ENCODE peak calls at places on chromosomes 2 and 18, in nine cellular contexts. Q, M, V, E, Y, A, W, U and L are unnamed samples.

GRCh38 chr2:207165121-207166038 is at the start of gene KLF7:
- DNase-seq in Q (peak), M (no peak), V (no peak), E (no peak), Y (peak), A (peak), W (no peak), U (peak), L (no peak)

GRCh38 chr18:26637983-26638382 is 89.6 kb upstream of the KCTD1 start:
- DNase-seq in Q (no peak), M (no peak), V (no peak), E (no peak), Y (no peak), A (no peak), W (no peak), U (no peak), L (no peak)

GRCh38 chr2:79982445-79982844 is 322.1 kb downstream of the LRRTM1 start:
- DNase-seq in Q (no peak), M (no peak), V (no peak), E (no peak), Y (no peak), A (no peak), W (no peak), U (no peak), L (no peak)

GRCh38 chr2:196399736-196400691 is 228.6 kb upstream of the STK17B start:
- DNase-seq in Q (no peak), M (no peak), V (no peak), E (peak), Y (no peak), A (no peak), W (peak), U (peak), L (peak)

GRCh38 chr2:24973812-24974211 is 2.1 kb upstream of the DNAJC27 start:
- DNase-seq in Q (no peak), M (no peak), V (no peak), E (no peak), Y (no peak), A (no peak), W (no peak), U (no peak), L (no peak)

GRCh38 chr2:16152101-16152927 is 212.0 kb downstream of the MYCN start:
- DNase-seq in Q (no peak), M (no peak), V (no peak), E (no peak), Y (no peak), A (no peak), W (no peak), U (no peak), L (no peak)

GRCh38 chr2:157052685-157053224 is 204.8 kb upstream of the GALNT5 start:
- DNase-seq in Q (no peak), M (no peak), V (no peak), E (peak), Y (no peak), A (no peak), W (peak), U (peak), L (peak)

GRCh38 chr2:220787251-220787650 is 784.9 kb downstream of the EPHA4 start:
- DNase-seq in Q (no peak), M (no peak), V (no peak), E (no peak), Y (no peak), A (no peak), W (no peak), U (no peak), L (no peak)

GRCh38 chr2:94956797-94957391 is 68.6 kb upstream of the MAL start:
- DNase-seq in Q (no peak), M (peak), V (peak), E (peak), Y (no peak), A (peak), W (no peak), U (peak), L (no peak)

GRCh38 chr18:11146238-11146946 is 3.0 kb downstream of the PIEZO2 start:
- DNase-seq in Q (peak), M (peak), V (no peak), E (no peak), Y (no peak), A (no peak), W (no peak), U (no peak), L (no peak)

GRCh38 chr2:29114841-29115609 is at the start of gene CLIP4:
- DNase-seq in Q (peak), M (peak), V (no peak), E (peak), Y (peak), A (peak), W (peak), U (peak), L (no peak)

GRCh38 chr2:219215871-219216536 is 2.8 kb downstream of the ABCB6 start:
- DNase-seq in Q (no peak), M (no peak), V (no peak), E (no peak), Y (no peak), A (no peak), W (no peak), U (no peak), L (no peak)

GRCh38 chr18:13877133-13877532 is 38.2 kb downstream of the MC2R start:
- DNase-seq in Q (no peak), M (no peak), V (no peak), E (no peak), Y (no peak), A (no peak), W (no peak), U (no peak), L (no peak)

GRCh38 chr2:13413989-13414388 is 697.3 kb downstream of the TRIB2 start:
- DNase-seq in Q (no peak), M (no peak), V (no peak), E (no peak), Y (no peak), A (no peak), W (no peak), U (no peak), L (no peak)